ENCODE peak calls at places on chromosome 15, in nine cellular contexts. C is skeletal muscle cell; I is EH; F is NCI-H2029; D is ureter; Q is stimulated activated CD4-positive, alpha-beta T cell treated with anti-CD3 and anti-CD28 coated beads, TNF-alpha, amount 100 ng/mL, for 4 hours; H is MV-4-11; T is Daoy; M is RWPE1. B is an unnamed sample.
A peak's percentile ranks its signal among the peaks of the same experiment; 100 is the strongest.

GRCh38 chr15:67822537-67823370 is 2.6 kb upstream of the SKOR1 start:
- DNase-seq in C (no peak), I (no peak), F (no peak), D (no peak), Q (no peak), H (no peak), T (no peak), M (no peak), B (no peak)

GRCh38 chr15:94844533-94845390 is 613.4 kb downstream of the MCTP2 start:
- DNase-seq in C (no peak), I (no peak), F (no peak), D (peak; percentile 61), Q (no peak), H (no peak), T (peak; percentile 68), M (peak; percentile 45), B (no peak)

GRCh38 chr15:56341201-56341600 is 24.0 kb upstream of the TEX9 start:
- DNase-seq in C (no peak), I (no peak), F (no peak), D (no peak), Q (no peak), H (no peak), T (no peak), M (peak; percentile 70), B (no peak)

GRCh38 chr15:77654975-77655374 is 22.3 kb upstream of the LINGO1 start:
- DNase-seq in C (no peak), I (no peak), F (no peak), D (no peak), Q (no peak), H (peak; percentile 17), T (peak; percentile 20), M (no peak), B (no peak)

GRCh38 chr15:60087561-60087960 is 83.5 kb downstream of the FOXB1 start:
- DNase-seq in C (no peak), I (no peak), F (no peak), D (no peak), Q (no peak), H (no peak), T (no peak), M (no peak), B (no peak)

GRCh38 chr15:70055601-70056051 is 42.1 kb downstream of the TLE3 start:
- DNase-seq in C (no peak), I (peak; percentile 6), F (no peak), D (no peak), Q (no peak), H (no peak), T (no peak), M (no peak), B (no peak)

GRCh38 chr15:79595995-79596622 is 164.0 kb downstream of the MINAR1 start:
- DNase-seq in C (no peak), I (peak; percentile 78), F (peak; percentile 75), D (peak; percentile 44), Q (peak; percentile 6), H (peak; percentile 89), T (peak; percentile 59), M (peak; percentile 91), B (peak; percentile 88)

GRCh38 chr15:92418864-92419263 is 25.2 kb downstream of the ST8SIA2 start:
- DNase-seq in C (no peak), I (no peak), F (no peak), D (no peak), Q (no peak), H (no peak), T (no peak), M (no peak), B (no peak)

GRCh38 chr15:52706091-52706490 is 26.9 kb upstream of the ATOSA start:
- DNase-seq in C (no peak), I (no peak), F (no peak), D (no peak), Q (no peak), H (no peak), T (no peak), M (no peak), B (no peak)

GRCh38 chr15:49471733-49472132 is 48.7 kb downstream of the FGF7 start:
- DNase-seq in C (no peak), I (no peak), F (no peak), D (no peak), Q (no peak), H (no peak), T (no peak), M (no peak), B (no peak)

GRCh38 chr15:66993090-66993489 is 72.3 kb upstream of the SMAD3 start:
- DNase-seq in C (no peak), I (no peak), F (no peak), D (no peak), Q (no peak), H (no peak), T (no peak), M (no peak), B (peak; percentile 68)

GRCh38 chr15:65366122-65366892 is 11.5 kb downstream of the IGDCC3 start:
- DNase-seq in C (no peak), I (no peak), F (no peak), D (no peak), Q (no peak), H (no peak), T (no peak), M (no peak), B (no peak)

B was measured in esophagus muscularis mucosa.